ENCODE peak calls at places on chromosomes 5 and 9, in four cellular contexts. One of them, this sample, is unnamed.

GRCh38 chr5:109102291-109102690 is 307.5 kb downstream of the PJA2 start:
- DNase-seq in K562: no peak
- DNase-seq in HL-60: no peak
- DNase-seq in GM12878: no peak
- DNase-seq in this sample: no peak

GRCh38 chr5:29304555-29304954 is 1888.9 kb upstream of the CDH6 start:
- DNase-seq in K562: no peak
- DNase-seq in HL-60: no peak
- DNase-seq in GM12878: no peak
- DNase-seq in this sample: no peak

GRCh38 chr9:106745876-106746275 is 117.1 kb upstream of the ZNF462 start:
- DNase-seq in K562: no peak
- DNase-seq in HL-60: no peak
- DNase-seq in GM12878: no peak
- DNase-seq in this sample: no peak

GRCh38 chr5:97142521-97143254 is at the start of gene LIX1:
- DNase-seq in K562: no peak
- DNase-seq in HL-60: no peak
- DNase-seq in GM12878: no peak
- DNase-seq in this sample: peak

GRCh38 chr5:134523543-134524136 is 1.8 kb upstream of the JADE2 start:
- DNase-seq in K562: no peak
- DNase-seq in HL-60: no peak
- DNase-seq in GM12878: no peak
- DNase-seq in this sample: no peak

GRCh38 chr5:1880377-1881272 is 2.1 kb downstream of the IRX4 start:
- DNase-seq in K562: no peak
- DNase-seq in HL-60: no peak
- DNase-seq in GM12878: no peak
- DNase-seq in this sample: no peak

GRCh38 chr5:74192606-74193299 is 447.8 kb downstream of the ENC1 start:
- DNase-seq in K562: no peak
- DNase-seq in HL-60: no peak
- DNase-seq in GM12878: no peak
- DNase-seq in this sample: no peak

GRCh38 chr9:127905788-127906191 is 6.4 kb upstream of the ST6GALNAC6 start:
- DNase-seq in K562: no peak
- DNase-seq in HL-60: no peak
- DNase-seq in GM12878: no peak
- DNase-seq in this sample: no peak

GRCh38 chr9:137245450-137246421 is 4.6 kb downstream of the TUBB4B start:
- DNase-seq in K562: no peak
- DNase-seq in HL-60: no peak
- DNase-seq in GM12878: no peak
- DNase-seq in this sample: no peak

GRCh38 chr9:89482950-89483349 is 15.0 kb downstream of the SEMA4D start:
- DNase-seq in K562: no peak
- DNase-seq in HL-60: no peak
- DNase-seq in GM12878: no peak
- DNase-seq in this sample: no peak

GRCh38 chr5:98769256-98770157 is 4.0 kb upstream of the RGMB start:
- DNase-seq in K562: no peak
- DNase-seq in HL-60: no peak
- DNase-seq in GM12878: no peak
- DNase-seq in this sample: peak

GRCh38 chr9:81686614-81687520 is 2.5 kb downstream of the TLE1 start:
- DNase-seq in K562: no peak
- DNase-seq in HL-60: no peak
- DNase-seq in GM12878: no peak
- DNase-seq in this sample: peak

GRCh38 chr5:96745844-96746531 is 61.8 kb downstream of the ERAP1 start:
- DNase-seq in K562: no peak
- DNase-seq in HL-60: no peak
- DNase-seq in GM12878: no peak
- DNase-seq in this sample: no peak

GRCh38 chr9:112311497-112311896 is 21.9 kb downstream of the PTBP3 start:
- DNase-seq in K562: no peak
- DNase-seq in HL-60: no peak
- DNase-seq in GM12878: no peak
- DNase-seq in this sample: no peak

GRCh38 chr5:36670548-36670947 is 64.1 kb downstream of the SLC1A3 start:
- DNase-seq in K562: no peak
- DNase-seq in HL-60: no peak
- DNase-seq in GM12878: no peak
- DNase-seq in this sample: no peak

GRCh38 chr5:92403308-92403707 is 1020.2 kb upstream of the ARRDC3 start:
- DNase-seq in K562: no peak
- DNase-seq in HL-60: no peak
- DNase-seq in GM12878: no peak
- DNase-seq in this sample: no peak

GRCh38 chr5:91049112-91049511 is 334.0 kb downstream of the ARRDC3 start:
- DNase-seq in K562: no peak
- DNase-seq in HL-60: no peak
- DNase-seq in GM12878: no peak
- DNase-seq in this sample: no peak
- TF ChIP-seq POLR2AphosphoS5 in K562: no peak
- TF ChIP-seq POLR2AphosphoS5 in HL-60: no peak
- TF ChIP-seq POLR2AphosphoS5 in GM12878: no peak
- TF ChIP-seq POLR2AphosphoS5 in this sample: no peak

DNA sequence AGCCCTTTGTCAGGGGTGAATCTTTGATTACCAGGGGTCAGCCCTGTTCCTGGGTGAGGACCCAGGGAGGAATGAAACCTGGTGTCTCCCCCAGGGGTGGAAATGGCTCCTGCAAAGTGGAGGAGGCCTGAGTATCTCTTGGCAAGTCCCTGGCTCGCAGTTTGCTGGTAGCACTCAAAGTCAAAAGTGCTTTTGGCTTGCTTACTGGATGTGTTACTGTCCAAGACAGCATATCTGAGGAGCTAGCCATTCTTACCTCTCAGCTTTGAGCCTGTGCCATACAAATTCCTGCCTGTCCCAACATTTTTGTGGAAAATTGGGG is 9.9 kb downstream of the ZNF618 start:
- DNase-seq in K562: no peak
- DNase-seq in HL-60: no peak
- DNase-seq in GM12878: no peak
- DNase-seq in this sample: no peak
- TF ChIP-seq SPI1 in K562: no peak
- TF ChIP-seq SPI1 in HL-60: no peak
- TF ChIP-seq SPI1 in GM12878: no peak
- TF ChIP-seq SPI1 in this sample: no peak

DNA sequence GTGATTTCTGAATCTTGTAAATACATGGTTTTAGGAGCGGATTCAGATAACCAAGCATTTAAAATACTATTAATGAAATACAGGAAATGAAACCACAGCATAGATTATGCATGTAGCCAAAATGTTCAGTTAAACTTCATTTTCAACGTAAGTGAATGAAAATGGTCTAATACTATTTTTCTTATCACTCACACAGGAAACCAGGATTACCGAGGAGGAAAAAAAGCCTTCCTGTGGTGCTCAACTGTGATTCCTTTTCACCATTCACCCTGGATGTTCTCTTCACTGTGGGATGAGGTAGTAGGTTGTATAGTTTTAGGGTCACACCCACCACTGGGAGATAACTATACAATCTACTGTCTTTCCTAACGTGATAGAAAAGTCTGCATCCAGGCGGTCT is 83.4 kb upstream of the ZNF169 start:
- DNase-seq in K562: no peak
- DNase-seq in HL-60: no peak
- DNase-seq in GM12878: no peak
- DNase-seq in this sample: no peak
- TF ChIP-seq POLR2AphosphoS5 in K562: no peak
- TF ChIP-seq POLR2AphosphoS5 in HL-60: no peak
- TF ChIP-seq POLR2AphosphoS5 in GM12878: no peak
- TF ChIP-seq POLR2AphosphoS5 in this sample: no peak

DNA sequence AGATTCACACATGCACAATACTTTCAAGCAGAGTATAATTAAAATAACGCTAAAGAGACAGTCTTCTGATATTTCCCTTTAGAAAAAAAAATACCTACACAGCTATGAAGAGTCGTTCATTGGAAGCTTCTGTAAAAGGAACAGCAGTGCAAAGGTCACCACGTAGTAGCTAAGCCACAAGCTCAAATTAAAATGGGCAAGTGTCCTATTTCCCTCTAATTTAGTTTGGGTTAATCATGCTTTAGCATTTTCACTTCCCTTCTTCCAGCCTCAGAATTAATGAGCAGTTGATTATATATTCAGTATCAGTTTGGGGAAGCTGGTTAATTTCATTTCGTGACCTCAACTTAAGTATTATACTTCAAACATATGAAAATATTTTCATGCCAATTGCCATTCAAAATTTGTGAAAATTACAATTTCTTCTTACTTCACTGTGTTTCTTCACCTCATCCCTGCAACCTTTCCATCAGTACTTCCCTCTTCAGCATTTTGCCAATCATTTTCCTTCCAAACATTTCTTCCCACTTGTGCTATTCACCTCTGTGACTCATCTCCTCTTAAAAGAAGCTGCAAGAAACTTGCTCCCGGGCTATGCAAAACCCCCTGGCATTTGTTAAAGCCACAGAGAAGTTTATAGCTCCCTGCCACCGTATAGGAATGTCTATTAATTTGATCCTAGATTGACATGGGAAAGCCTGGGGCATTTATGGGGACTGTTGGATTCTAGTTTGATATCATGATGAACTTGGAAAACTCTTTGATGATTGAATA is 83.0 kb downstream of the DMRTA1 start:
- DNase-seq in K562: no peak
- DNase-seq in HL-60: no peak
- DNase-seq in GM12878: no peak
- DNase-seq in this sample: no peak
- TF ChIP-seq SPI1 in K562: no peak
- TF ChIP-seq SPI1 in HL-60: no peak
- TF ChIP-seq SPI1 in GM12878: peak
- TF ChIP-seq SPI1 in this sample: no peak

GRCh38 chr5:160155017-160155725 is 35.9 kb upstream of the PWWP2A start:
- DNase-seq in K562: no peak
- DNase-seq in HL-60: no peak
- DNase-seq in GM12878: no peak
- DNase-seq in this sample: no peak

GRCh38 chr5:160162910-160163309 is 43.7 kb upstream of the PWWP2A start:
- DNase-seq in K562: no peak
- DNase-seq in HL-60: no peak
- DNase-seq in GM12878: no peak
- DNase-seq in this sample: no peak

GRCh38 chr5:160161626-160162025 is 42.4 kb upstream of the PWWP2A start:
- DNase-seq in K562: no peak
- DNase-seq in HL-60: no peak
- DNase-seq in GM12878: no peak
- DNase-seq in this sample: no peak

GRCh38 chr5:160158087-160158486 is 38.8 kb upstream of the PWWP2A start:
- DNase-seq in K562: no peak
- DNase-seq in HL-60: no peak
- DNase-seq in GM12878: no peak
- DNase-seq in this sample: no peak

GRCh38 chr5:160159991-160160826 is 41.0 kb upstream of the PWWP2A start:
- DNase-seq in K562: no peak
- DNase-seq in HL-60: no peak
- DNase-seq in GM12878: peak
- DNase-seq in this sample: no peak
- TF ChIP-seq POLR2AphosphoS5 in K562: no peak
- TF ChIP-seq POLR2AphosphoS5 in HL-60: no peak
- TF ChIP-seq POLR2AphosphoS5 in GM12878: no peak
- TF ChIP-seq POLR2AphosphoS5 in this sample: no peak

DNA sequence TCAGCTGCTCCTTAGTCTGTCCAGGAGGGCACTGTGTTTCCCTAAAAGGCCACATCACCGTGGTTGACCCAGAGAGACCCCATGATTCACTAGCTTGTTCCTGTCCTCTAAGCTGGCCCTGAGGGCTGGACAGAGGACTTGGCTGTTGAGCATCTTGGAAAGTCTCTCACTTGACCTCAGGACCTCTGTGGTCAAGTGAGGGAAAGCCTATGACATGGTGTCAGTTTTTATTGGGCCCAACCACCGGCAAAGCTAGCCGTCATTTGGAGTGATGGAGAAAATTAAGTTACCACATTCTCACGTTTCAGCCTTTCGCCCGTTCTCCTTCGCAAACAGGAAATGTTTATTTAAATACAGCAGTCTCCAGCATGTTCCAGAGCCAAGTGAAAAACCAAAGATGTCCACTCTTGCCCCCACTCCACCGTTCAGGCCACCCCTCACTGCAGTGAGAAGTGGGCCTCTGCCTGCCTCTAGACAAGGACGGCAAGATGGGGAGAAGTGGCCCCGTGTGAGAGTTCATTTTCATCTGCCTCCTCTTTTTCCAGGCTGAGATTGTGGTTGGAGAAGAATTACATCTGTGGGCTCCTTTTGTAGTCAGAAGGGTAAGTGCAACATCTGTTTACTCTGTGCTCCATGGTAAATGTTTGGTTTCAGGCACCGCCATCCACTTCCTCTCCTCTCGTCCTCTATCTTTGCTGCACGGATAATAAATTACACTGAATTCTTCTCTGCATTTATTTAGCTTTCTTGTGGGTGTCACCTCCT is 4.3 kb downstream of the SLIT3 start:
- DNase-seq in K562: no peak
- DNase-seq in HL-60: no peak
- DNase-seq in GM12878: no peak
- DNase-seq in this sample: no peak
- TF ChIP-seq SPI1 in K562: no peak
- TF ChIP-seq SPI1 in HL-60: no peak
- TF ChIP-seq SPI1 in GM12878: no peak
- TF ChIP-seq SPI1 in this sample: no peak

GRCh38 chr5:126263567-126264173 is 159.5 kb upstream of the GRAMD2B start:
- DNase-seq in K562: no peak
- DNase-seq in HL-60: no peak
- DNase-seq in GM12878: no peak
- DNase-seq in this sample: no peak
- TF ChIP-seq POLR2AphosphoS5 in K562: no peak
- TF ChIP-seq POLR2AphosphoS5 in HL-60: no peak
- TF ChIP-seq POLR2AphosphoS5 in GM12878: no peak
- TF ChIP-seq POLR2AphosphoS5 in this sample: no peak

GRCh38 chr9:131892162-131892707 is 152.4 kb upstream of the RAPGEF1 start:
- DNase-seq in K562: no peak
- DNase-seq in HL-60: no peak
- DNase-seq in GM12878: no peak
- DNase-seq in this sample: no peak
- TF ChIP-seq SPI1 in K562: no peak
- TF ChIP-seq SPI1 in HL-60: no peak
- TF ChIP-seq SPI1 in GM12878: no peak
- TF ChIP-seq SPI1 in this sample: no peak

GRCh38 chr9:110135858-110136257 is 72.1 kb downstream of the C9orf152 start:
- DNase-seq in K562: no peak
- DNase-seq in HL-60: no peak
- DNase-seq in GM12878: no peak
- DNase-seq in this sample: no peak
- TF ChIP-seq POLR2AphosphoS5 in K562: no peak
- TF ChIP-seq POLR2AphosphoS5 in HL-60: no peak
- TF ChIP-seq POLR2AphosphoS5 in GM12878: no peak
- TF ChIP-seq POLR2AphosphoS5 in this sample: no peak

This sample was measured in GM12891.